ENCODE peak calls at places on chromosomes 4 and X, in seven cellular contexts. C is nephron progenitor cell; X is substantia nigra; J is MM.1S; V is suprapubic skin; Z is occipital lobe; S is stimulated activated CD4-positive, alpha-beta T cell treated with anti-CD3 and anti-CD28 coated beads, Interleukin-4, amount 100 ng/mL, for 4 hours. F is an unnamed sample.

GRCh38 chrX:16828126-16828908 is 41.8 kb downstream of the RBBP7 start:
- DNase-seq in C (no peak), X (no peak), J (no peak), V (no peak), Z (no peak), S (no peak), F (no peak)

GRCh38 chr4:77172336-77172735 is 15.3 kb downstream of the CCNG2 start:
- DNase-seq in C (no peak), X (no peak), J (no peak), V (no peak), Z (no peak), S (no peak), F (no peak)

GRCh38 chrX:776529-777230 is 146.1 kb downstream of the SHOX start:
- DNase-seq in C (no peak), X (no peak), J (no peak), V (peak; percentile 44), Z (no peak), S (no peak), F (no peak)

GRCh38 chrX:139882299-139882698 is 50.6 kb downstream of the ATP11C start:
- DNase-seq in C (no peak), X (no peak), J (no peak), V (no peak), Z (no peak), S (no peak), F (no peak)

GRCh38 chr4:41319553-41319952 is 62.8 kb downstream of the UCHL1 start:
- DNase-seq in C (no peak), X (no peak), J (no peak), V (no peak), Z (no peak), S (no peak), F (no peak)

GRCh38 chrX:137926090-137926489 is 360.2 kb downstream of the ZIC3 start:
- DNase-seq in C (peak; percentile 15), X (no peak), J (peak; percentile 40), V (no peak), Z (no peak), S (no peak), F (peak; percentile 1)

GRCh38 chr4:18568600-18568999 is 547.0 kb upstream of the LCORL start:
- DNase-seq in C (no peak), X (no peak), J (peak; percentile 48), V (no peak), Z (no peak), S (no peak), F (no peak)

GRCh38 chrX:48794993-48795501 is 6.8 kb upstream of the HDAC6 start:
- DNase-seq in C (no peak), X (no peak), J (no peak), V (no peak), Z (no peak), S (no peak), F (no peak)

GRCh38 chr4:37762294-37763163 is 64.0 kb upstream of the PGM2 start:
- DNase-seq in C (no peak), X (no peak), J (no peak), V (no peak), Z (no peak), S (no peak), F (peak; percentile 37)

GRCh38 chrX:41526925-41527324 is 79.8 kb downstream of the NYX start:
- DNase-seq in C (no peak), X (no peak), J (no peak), V (no peak), Z (no peak), S (no peak), F (peak; percentile 18)

GRCh38 chr4:102707150-102707549 is 53.6 kb downstream of the MANBA start:
- DNase-seq in C (no peak), X (no peak), J (no peak), V (no peak), Z (no peak), S (no peak), F (no peak)

GRCh38 chr4:186554485-186554884 is 882 bp downstream of the MTNR1A start:
- DNase-seq in C (peak; percentile 37), X (no peak), J (no peak), V (no peak), Z (no peak), S (no peak), F (no peak)

GRCh38 chr4:46081674-46082073 is 42.2 kb downstream of the GABRG1 start:
- DNase-seq in C (no peak), X (no peak), J (no peak), V (no peak), Z (no peak), S (no peak), F (no peak)

GRCh38 chr4:17957689-17958088 is 63.9 kb downstream of the LCORL start:
- DNase-seq in C (no peak), X (no peak), J (no peak), V (no peak), Z (no peak), S (no peak), F (no peak)

GRCh38 chr4:153573221-153573620 is 107.1 kb downstream of the TMEM131L start:
- DNase-seq in C (no peak), X (no peak), J (no peak), V (no peak), Z (no peak), S (no peak), F (no peak)

GRCh38 chr4:92234393-92235176 is 69.2 kb upstream of the GRID2 start:
- DNase-seq in C (no peak), X (no peak), J (no peak), V (no peak), Z (no peak), S (no peak), F (no peak)

GRCh38 chr4:42995343-42995944 is 102.9 kb downstream of the GRXCR1 start:
- DNase-seq in C (peak; percentile 5), X (no peak), J (peak; percentile 53), V (no peak), Z (no peak), S (no peak), F (peak; percentile 35)

GRCh38 chr4:6602289-6602688 is 27.3 kb downstream of the MAN2B2 start:
- DNase-seq in C (no peak), X (no peak), J (no peak), V (no peak), Z (no peak), S (no peak), F (no peak)

GRCh38 chr4:8015512-8015911 is 75.9 kb upstream of the AFAP1 start:
- DNase-seq in C (no peak), X (no peak), J (no peak), V (no peak), Z (peak; percentile 31), S (no peak), F (no peak)

GRCh38 chr4:110197421-110198398 is 705 bp downstream of the ELOVL6 start:
- DNase-seq in C (peak; percentile 60), X (peak; percentile 20), J (peak; percentile 56), V (no peak), Z (peak; percentile 47), S (peak; percentile 42), F (peak; percentile 76)

GRCh38 chrX:16023790-16024734 is 99.3 kb upstream of the GRPR start:
- DNase-seq in C (no peak), X (no peak), J (no peak), V (no peak), Z (no peak), S (no peak), F (peak; percentile 71)

GRCh38 chr4:87423313-87424031 is 1.1 kb downstream of the NUDT9 start:
- DNase-seq in C (no peak), X (no peak), J (peak; percentile 38), V (no peak), Z (no peak), S (no peak), F (peak; percentile 59)

GRCh38 chr4:28334221-28334620 is 1473.6 kb downstream of the STIM2 start:
- DNase-seq in C (no peak), X (no peak), J (no peak), V (no peak), Z (no peak), S (no peak), F (no peak)

GRCh38 chrX:15815779-15816452 is 25.6 kb downstream of the ZRSR2 start:
- DNase-seq in C (peak; percentile 17), X (no peak), J (peak; percentile 37), V (no peak), Z (no peak), S (no peak), F (peak; percentile 56)

GRCh38 chr4:30755306-30755705 is 35.1 kb downstream of the PCDH7 start:
- DNase-seq in C (no peak), X (no peak), J (no peak), V (no peak), Z (no peak), S (no peak), F (no peak)

GRCh38 chr4:56671860-56672259 is 9.2 kb downstream of the HOPX start:
- DNase-seq in C (no peak), X (no peak), J (no peak), V (no peak), Z (no peak), S (no peak), F (no peak)

GRCh38 chr4:84171871-84172270 is 327.2 kb downstream of the NKX6-1 start:
- DNase-seq in C (no peak), X (no peak), J (no peak), V (no peak), Z (no peak), S (no peak), F (no peak)

GRCh38 chr4:56757821-56758400 is 63.6 kb downstream of the SPINK2 start:
- DNase-seq in C (peak; percentile 53), X (no peak), J (peak; percentile 95), V (no peak), Z (peak; percentile 32), S (peak; percentile 61), F (peak; percentile 92)

GRCh38 chr4:99071159-99071558 is 17.4 kb downstream of the ADH5 start:
- DNase-seq in C (no peak), X (no peak), J (no peak), V (no peak), Z (no peak), S (no peak), F (no peak)

GRCh38 chr4:3229328-3229727 is 19.6 kb upstream of the MSANTD1 start:
- DNase-seq in C (no peak), X (no peak), J (no peak), V (no peak), Z (no peak), S (no peak), F (no peak)

GRCh38 chr4:1511441-1512041 is 105.3 kb upstream of the NKX1-1 start:
- DNase-seq in C (no peak), X (no peak), J (peak; percentile 19), V (no peak), Z (no peak), S (no peak), F (peak; percentile 3)

GRCh38 chr4:148210661-148211060 is 231.6 kb downstream of the NR3C2 start:
- DNase-seq in C (no peak), X (no peak), J (no peak), V (no peak), Z (no peak), S (no peak), F (no peak)

GRCh38 chr4:67201334-67201733 is 344.0 kb downstream of the CENPC start:
- DNase-seq in C (no peak), X (no peak), J (no peak), V (no peak), Z (no peak), S (no peak), F (peak; percentile 2)

GRCh38 chrX:136030357-136031225 is 45.4 kb downstream of the SLC9A6 start:
- DNase-seq in C (no peak), X (no peak), J (peak; percentile 65), V (peak; percentile 76), Z (no peak), S (no peak), F (no peak)

F was measured in GM12865.